ENCODE peak calls at places on chromosomes 12 and 14, in six cellular contexts. J is CD8-positive, alpha-beta T cell; Y is Caco-2; B is adipocyte; A is MG63; W is GM23248. H is an unnamed sample.

GRCh38 chr14:101372894-101373640 is 188.2 kb upstream of the DIO3 start:
- DNase-seq in J (no peak), Y (no peak), B (no peak), A (no peak), W (no peak), H (no peak)

GRCh38 chr12:53938276-53939140 is at the start of gene HOXC13:
- DNase-seq in J (no peak), Y (peak), B (no peak), A (peak), W (peak), H (peak)

GRCh38 chr12:12564911-12565310 is 2.2 kb upstream of the DUSP16 start:
- DNase-seq in J (no peak), Y (no peak), B (no peak), A (no peak), W (no peak), H (peak)

GRCh38 chr12:52603314-52603713 is 2.1 kb upstream of the KRT72 start:
- DNase-seq in J (peak), Y (no peak), B (no peak), A (no peak), W (peak), H (peak)

GRCh38 chr14:105999361-106000028 is 473.1 kb downstream of the TMEM121 start:
- DNase-seq in J (no peak), Y (no peak), B (peak), A (peak), W (peak), H (no peak)

GRCh38 chr14:95341115-95341514 is 21.4 kb upstream of the CLMN start:
- DNase-seq in J (no peak), Y (no peak), B (no peak), A (no peak), W (no peak), H (peak)

GRCh38 chr14:69050235-69051184 is 71.4 kb upstream of the ACTN1 start:
- DNase-seq in J (no peak), Y (no peak), B (peak), A (no peak), W (peak), H (no peak)

GRCh38 chr14:92794547-92794941 is 439 bp downstream of the GOLGA5 start:
- DNase-seq in J (no peak), Y (no peak), B (peak), A (peak), W (peak), H (no peak)

GRCh38 chr12:68013181-68013580 is 23.9 kb downstream of the IFNG-AS1 start:
- DNase-seq in J (no peak), Y (no peak), B (no peak), A (no peak), W (no peak), H (no peak)

GRCh38 chr12:31118347-31118830 is 44.7 kb downstream of the DDX11 start:
- DNase-seq in J (no peak), Y (no peak), B (no peak), A (no peak), W (no peak), H (no peak)

GRCh38 chr12:32240833-32241232 is 134.2 kb downstream of the BICD1 start:
- DNase-seq in J (no peak), Y (no peak), B (no peak), A (peak), W (peak), H (peak)

GRCh38 chr12:89183985-89184435 is 168.3 kb downstream of the DUSP6 start:
- DNase-seq in J (no peak), Y (no peak), B (peak), A (no peak), W (peak), H (peak)

GRCh38 chr12:79326225-79326624 is 364.5 kb downstream of the PAWR start:
- DNase-seq in J (no peak), Y (no peak), B (no peak), A (no peak), W (no peak), H (no peak)

GRCh38 chr12:50927766-50928224 is 24.5 kb upstream of the HIGD1C start:
- DNase-seq in J (no peak), Y (no peak), B (no peak), A (no peak), W (no peak), H (no peak)

GRCh38 chr12:76030378-76031080 is 1.0 kb downstream of the PHLDA1 start:
- DNase-seq in J (peak), Y (no peak), B (peak), A (peak), W (peak), H (no peak)

GRCh38 chr12:112480931-112481330 is 62.2 kb downstream of the PTPN11 start:
- DNase-seq in J (no peak), Y (no peak), B (no peak), A (no peak), W (no peak), H (no peak)

GRCh38 chr12:107393043-107393725 is 292.4 kb upstream of the PWP1 start:
- DNase-seq in J (no peak), Y (no peak), B (no peak), A (no peak), W (no peak), H (peak)

GRCh38 chr14:57526942-57527341 is 33.3 kb upstream of the CCDC198 start:
- DNase-seq in J (no peak), Y (no peak), B (no peak), A (no peak), W (no peak), H (no peak)

GRCh38 chr14:33742166-33742565 is 208.7 kb downstream of the EGLN3 start:
- DNase-seq in J (no peak), Y (no peak), B (no peak), A (no peak), W (peak), H (no peak)

GRCh38 chr12:57766464-57767311 is at the start of gene CYP27B1:
- DNase-seq in J (no peak), Y (no peak), B (peak), A (no peak), W (peak), H (peak)
- H3K4me3 ChIP-seq in J (peak), Y (peak), B (peak), A (no peak), W (peak), H (peak)

DNA sequence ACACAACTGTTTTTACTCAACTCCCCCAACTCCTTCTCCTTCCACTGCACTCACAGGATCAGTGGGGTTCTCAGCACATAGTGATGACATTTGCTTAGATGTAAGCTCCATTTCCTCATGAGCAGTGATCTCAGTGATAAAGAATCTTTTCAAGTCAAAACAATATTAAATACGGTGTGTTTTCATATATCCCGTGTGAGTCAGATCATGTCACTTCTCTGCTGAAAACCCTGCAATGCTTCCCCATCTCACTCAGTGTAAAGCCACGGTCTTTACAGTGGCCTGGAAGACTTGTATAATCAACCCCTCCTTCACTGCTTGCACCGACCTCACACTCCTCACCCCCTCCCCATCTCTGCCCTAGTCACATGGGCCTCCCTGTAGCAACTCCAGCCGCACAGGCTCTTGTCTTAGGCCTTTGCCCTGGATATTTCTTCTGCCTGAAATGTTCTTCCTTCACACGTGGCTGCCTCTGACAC is 149.7 kb upstream of the ARHGAP5 start:
- DNase-seq in J (no peak), Y (no peak), B (peak), A (peak), W (peak), H (peak)
- H3K4me3 ChIP-seq in J (no peak), Y (no peak), B (no peak), A (no peak), W (no peak), H (no peak)

DNA sequence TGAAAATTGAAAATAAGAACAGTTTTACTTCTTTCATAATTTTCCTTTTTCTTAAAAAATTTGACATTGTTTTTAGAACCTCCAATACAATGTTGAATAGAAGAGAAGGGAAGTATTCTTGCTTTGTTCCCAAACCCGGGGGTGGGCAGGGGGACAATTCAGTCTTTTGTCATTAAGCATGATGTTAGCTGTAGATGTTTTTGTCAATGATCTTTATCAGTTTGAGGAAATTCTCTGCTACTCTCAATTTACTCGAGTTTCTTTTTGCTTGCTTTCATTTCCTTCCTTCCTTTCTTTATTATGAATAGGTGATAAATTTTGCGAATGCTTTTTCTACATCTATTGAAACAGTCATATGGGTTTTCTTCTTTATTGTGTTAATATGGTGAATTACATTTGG is 183.2 kb upstream of the FRMD6 start:
- DNase-seq in J (no peak), Y (no peak), B (no peak), A (no peak), W (no peak), H (no peak)
- H3K4me3 ChIP-seq in J (no peak), Y (no peak), B (no peak), A (no peak), W (no peak), H (no peak)

DNA sequence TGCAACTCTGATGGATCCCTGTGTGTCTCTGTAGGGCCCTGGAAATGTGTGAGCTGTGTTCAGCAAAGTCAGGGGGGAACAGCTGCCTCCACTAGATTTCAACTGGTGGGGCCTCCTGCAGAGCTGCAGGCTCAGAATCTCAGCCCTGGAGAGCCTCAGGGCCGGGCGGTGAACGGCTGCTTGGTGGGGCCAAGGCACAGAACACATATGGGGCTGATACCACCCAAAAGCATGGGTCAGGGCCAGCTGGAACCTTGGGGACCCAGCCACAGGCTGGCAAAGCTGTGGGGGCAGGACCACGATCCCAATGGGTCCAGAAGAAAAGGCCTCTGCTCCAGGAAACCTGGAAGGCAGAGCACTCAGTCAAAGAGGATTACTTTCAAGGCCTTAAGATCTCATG is 878.5 kb downstream of the BCL11B start:
- DNase-seq in J (no peak), Y (no peak), B (no peak), A (no peak), W (no peak), H (no peak)
- H3K4me3 ChIP-seq in J (no peak), Y (no peak), B (no peak), A (no peak), W (no peak), H (no peak)

GRCh38 chr12:41589878-41590277 is 401.8 kb downstream of the PDZRN4 start:
- DNase-seq in J (no peak), Y (no peak), B (no peak), A (no peak), W (no peak), H (no peak)
- H3K4me3 ChIP-seq in J (no peak), Y (no peak), B (no peak), A (no peak), W (no peak), H (no peak)

H was measured in bronchial epithelial cell.